ENCODE peak calls at places on chromosomes 2 and 18, in six cellular contexts. Q is CD8-positive, alpha-beta memory T cell; N is progenitor cell of endocrine pancreas; S is T-helper 9 cell; H is AG08396; Z is cardiac fibroblast. A is an unnamed sample.

GRCh38 chr2:69083126-69083733 is 70.3 kb downstream of the ANTXR1 start:
- DNase-seq in Z (peak), N (no peak), S (no peak), H (peak), Q (no peak), A (no peak)

GRCh38 chr18:72128649-72129048 is 415.5 kb downstream of the CBLN2 start:
- DNase-seq in S (no peak), N (no peak), Z (no peak), Q (no peak), H (no peak), A (no peak)

GRCh38 chr2:81672923-81673322 is 1368.4 kb upstream of the LRRTM1 start:
- DNase-seq in H (no peak), Z (no peak), N (no peak), Q (no peak), S (no peak), A (no peak)

GRCh38 chr18:75218524-75218923 is 7.9 kb downstream of the TSHZ1 start:
- DNase-seq in Z (no peak), N (no peak), S (no peak), H (no peak), Q (no peak), A (no peak)

GRCh38 chr2:108905906-108906305 is 83.1 kb downstream of the EDAR start:
- DNase-seq in N (no peak), S (no peak), H (no peak), Z (no peak), Q (no peak), A (no peak)

GRCh38 chr2:233460726-233461431 is 105.7 kb downstream of the USP40 start:
- DNase-seq in Z (no peak), N (no peak), H (no peak), S (no peak), Q (no peak), A (no peak)

GRCh38 chr2:20186078-20186854 is 38.7 kb downstream of the SDC1 start:
- DNase-seq in Q (no peak), Z (peak), H (no peak), N (no peak), S (no peak), A (no peak)

GRCh38 chr2:43138441-43138840 is 88.0 kb downstream of the ZFP36L2 start:
- DNase-seq in Z (no peak), H (no peak), Q (no peak), S (no peak), N (no peak), A (no peak)

GRCh38 chr2:64018715-64019082 is 529 bp downstream of the VPS54 start:
- DNase-seq in Q (peak), S (no peak), Z (peak), N (no peak), H (peak), A (peak)

GRCh38 chr18:77113361-77114069 is 19.1 kb downstream of the MBP start:
- DNase-seq in H (no peak), Z (no peak), N (no peak), Q (no peak), S (no peak), A (no peak)

GRCh38 chr2:132538331-132538855 is 121.8 kb downstream of the GPR39 start:
- DNase-seq in Q (no peak), N (no peak), S (no peak), Z (no peak), H (no peak), A (no peak)

GRCh38 chr2:222518570-222519381 is 94.4 kb downstream of the SGPP2 start:
- DNase-seq in S (no peak), H (peak), Q (no peak), Z (peak), N (no peak), A (no peak)

GRCh38 chr18:54916507-54916906 is 42.8 kb downstream of the CCDC68 start:
- DNase-seq in Q (no peak), H (no peak), S (no peak), N (no peak), Z (no peak), A (no peak)

GRCh38 chr2:63590621-63591408 is 2.1 kb downstream of the MDH1 start:
- DNase-seq in Q (no peak), H (no peak), S (no peak), Z (no peak), N (no peak), A (no peak)

GRCh38 chr2:85953476-85953875 is 64.7 kb upstream of the ST3GAL5 start:
- DNase-seq in S (no peak), Z (no peak), Q (no peak), H (no peak), N (no peak), A (no peak)

GRCh38 chr18:49988101-49988500 is 174.8 kb upstream of the ACAA2 start:
- DNase-seq in Z (no peak), N (no peak), S (no peak), Q (no peak), H (no peak), A (no peak)

GRCh38 chr18:79211844-79212243 is 142.7 kb downstream of the ATP9B start:
- DNase-seq in H (no peak), N (no peak), Q (no peak), Z (peak), S (no peak), A (no peak)

GRCh38 chr2:160376576-160376975 is 117.0 kb downstream of the RBMS1 start:
- DNase-seq in Z (peak), N (no peak), S (no peak), Q (no peak), H (no peak), A (no peak)

GRCh38 chr2:189654641-189655040 is 6.6 kb upstream of the ASNSD1 start:
- DNase-seq in N (no peak), Q (no peak), S (no peak), Z (no peak), H (no peak), A (no peak)

GRCh38 chr2:17867133-17867532 is 11.3 kb upstream of the KCNS3 start:
- DNase-seq in Q (no peak), N (no peak), S (no peak), H (no peak), Z (no peak), A (no peak)

GRCh38 chr2:11701831-11702301 is 31.9 kb upstream of the NTSR2 start:
- DNase-seq in Z (no peak), Q (no peak), S (no peak), N (no peak), H (no peak), A (no peak)

GRCh38 chr2:26243643-26244478 is 571 bp downstream of the HADHA start:
- DNase-seq in S (no peak), Q (no peak), H (peak), Z (peak), N (no peak), A (peak)

GRCh38 chr2:10163498-10164486 is 41.3 kb downstream of the RRM2 start:
- DNase-seq in H (no peak), N (no peak), Z (peak), Q (no peak), S (no peak), A (no peak)

GRCh38 chr18:13454363-13455150 is 236.0 kb downstream of the LDLRAD4 start:
- DNase-seq in N (no peak), H (no peak), Q (no peak), S (no peak), Z (no peak), A (no peak)

GRCh38 chr2:98457045-98457696 is 12.5 kb downstream of the INPP4A start:
- DNase-seq in N (no peak), S (no peak), Q (no peak), H (peak), Z (peak), A (no peak)

GRCh38 chr18:8163287-8163959 is 445.8 kb upstream of the RAB12 start:
- DNase-seq in Z (no peak), N (no peak), Q (no peak), S (no peak), H (no peak), A (no peak)

GRCh38 chr2:166373951-166374350 is 1.8 kb downstream of the SCN9A start:
- DNase-seq in H (peak), Q (no peak), S (no peak), Z (peak), N (no peak), A (no peak)

GRCh38 chr2:8125741-8126691 is 555.8 kb upstream of the ID2 start:
- DNase-seq in S (no peak), Q (no peak), H (no peak), N (no peak), Z (peak), A (no peak)

GRCh38 chr2:4354678-4355077 is 651.3 kb downstream of the DCDC2C start:
- DNase-seq in Q (no peak), H (no peak), Z (no peak), N (no peak), S (no peak), A (no peak)